ENCODE peak calls at places on chromosomes 1 and 21, in five cellular contexts. One of them, this sample, is unnamed.

GRCh38 chr1:54274448-54274847 is 74.5 kb downstream of the MRPL37 start:
- DNase-seq in K562: no peak
- DNase-seq in A549: no peak
- DNase-seq in GM12878: no peak
- DNase-seq in HepG2: no peak
- DNase-seq in this sample: no peak

GRCh38 chr1:30249446-30250337 is 473.7 kb downstream of the MATN1 start:
- DNase-seq in K562: no peak
- DNase-seq in A549: no peak
- DNase-seq in GM12878: no peak
- DNase-seq in HepG2: no peak
- DNase-seq in this sample: no peak

GRCh38 chr1:233064988-233065387 is 114.6 kb downstream of the NTPCR start:
- DNase-seq in K562: no peak
- DNase-seq in A549: no peak
- DNase-seq in GM12878: no peak
- DNase-seq in HepG2: no peak
- DNase-seq in this sample: no peak

GRCh38 chr1:78958711-78959110 is 47.8 kb downstream of the ADGRL4 start:
- DNase-seq in K562: no peak
- DNase-seq in A549: no peak
- DNase-seq in GM12878: no peak
- DNase-seq in HepG2: no peak
- DNase-seq in this sample: no peak

GRCh38 chr1:222034790-222035189 is 292.9 kb upstream of the DUSP10 start:
- DNase-seq in K562: no peak
- DNase-seq in A549: no peak
- DNase-seq in GM12878: no peak
- DNase-seq in HepG2: no peak
- DNase-seq in this sample: no peak

GRCh38 chr1:187067160-187067559 is 238.4 kb downstream of the PLA2G4A start:
- DNase-seq in K562: no peak
- DNase-seq in A549: no peak
- DNase-seq in GM12878: no peak
- DNase-seq in HepG2: no peak
- DNase-seq in this sample: no peak

GRCh38 chr1:238672262-238672661 is 714.1 kb upstream of the CHRM3 start:
- DNase-seq in K562: no peak
- DNase-seq in A549: no peak
- DNase-seq in GM12878: no peak
- DNase-seq in HepG2: no peak
- DNase-seq in this sample: no peak

GRCh38 chr1:47745725-47746609 is 251.2 kb downstream of the TRABD2B start:
- DNase-seq in K562: no peak
- DNase-seq in A549: no peak
- DNase-seq in GM12878: no peak
- DNase-seq in HepG2: no peak
- DNase-seq in this sample: no peak

GRCh38 chr1:112708002-112708448 is 1.1 kb upstream of the RHOC start:
- DNase-seq in K562: no peak
- DNase-seq in A549: no peak
- DNase-seq in GM12878: no peak
- DNase-seq in HepG2: no peak
- DNase-seq in this sample: no peak

GRCh38 chr1:44608141-44608540 is 66.1 kb downstream of the TMEM53 start:
- DNase-seq in K562: no peak
- DNase-seq in A549: peak
- DNase-seq in GM12878: no peak
- DNase-seq in HepG2: peak
- DNase-seq in this sample: peak

GRCh38 chr21:45383615-45384201 is 21.3 kb upstream of the COL18A1 start:
- DNase-seq in K562: no peak
- DNase-seq in A549: no peak
- DNase-seq in GM12878: no peak
- DNase-seq in HepG2: no peak
- DNase-seq in this sample: peak

GRCh38 chr21:26127918-26128317 is 42.7 kb downstream of the APP start:
- DNase-seq in K562: no peak
- DNase-seq in A549: no peak
- DNase-seq in GM12878: no peak
- DNase-seq in HepG2: no peak
- DNase-seq in this sample: no peak

GRCh38 chr21:14591882-14592281 is 45.8 kb upstream of the SAMSN1 start:
- DNase-seq in K562: no peak
- DNase-seq in A549: no peak
- DNase-seq in GM12878: no peak
- DNase-seq in HepG2: no peak
- DNase-seq in this sample: no peak

GRCh38 chr1:53896673-53897229 is 2.8 kb downstream of the DIO1 start:
- DNase-seq in K562: no peak
- DNase-seq in A549: no peak
- DNase-seq in GM12878: no peak
- DNase-seq in HepG2: peak
- DNase-seq in this sample: no peak

GRCh38 chr1:2840036-2840809 is 38.7 kb upstream of the TTC34 start:
- DNase-seq in K562: peak
- DNase-seq in A549: no peak
- DNase-seq in GM12878: no peak
- DNase-seq in HepG2: no peak
- DNase-seq in this sample: peak

GRCh38 chr1:2650967-2651645 is 18.3 kb upstream of the MMEL1 start:
- DNase-seq in K562: no peak
- DNase-seq in A549: no peak
- DNase-seq in GM12878: no peak
- DNase-seq in HepG2: no peak
- DNase-seq in this sample: no peak

GRCh38 chr1:226778657-226779058 is 39.6 kb upstream of the ITPKB start:
- DNase-seq in K562: no peak
- DNase-seq in A549: no peak
- DNase-seq in GM12878: no peak
- DNase-seq in HepG2: no peak
- DNase-seq in this sample: no peak

GRCh38 chr1:176102243-176102642 is 104.8 kb downstream of the COP1 start:
- DNase-seq in K562: no peak
- DNase-seq in A549: no peak
- DNase-seq in GM12878: no peak
- DNase-seq in HepG2: no peak
- DNase-seq in this sample: no peak

GRCh38 chr1:235974616-235975015 is 90.3 kb downstream of the NID1 start:
- DNase-seq in K562: no peak
- DNase-seq in A549: no peak
- DNase-seq in GM12878: no peak
- DNase-seq in HepG2: no peak
- DNase-seq in this sample: no peak

GRCh38 chr21:34280987-34281386 is 82.8 kb upstream of the KCNE2 start:
- DNase-seq in K562: no peak
- DNase-seq in A549: no peak
- DNase-seq in GM12878: no peak
- DNase-seq in HepG2: no peak
- DNase-seq in this sample: no peak

GRCh38 chr21:37165606-37166005 is 92.6 kb downstream of the TTC3 start:
- DNase-seq in K562: no peak
- DNase-seq in A549: no peak
- DNase-seq in GM12878: no peak
- DNase-seq in HepG2: no peak
- DNase-seq in this sample: no peak

GRCh38 chr21:37168666-37169065 is 95.6 kb downstream of the TTC3 start:
- DNase-seq in K562: no peak
- DNase-seq in A549: no peak
- DNase-seq in GM12878: no peak
- DNase-seq in HepG2: no peak
- DNase-seq in this sample: no peak

GRCh38 chr21:37164742-37165141 is 91.7 kb downstream of the TTC3 start:
- DNase-seq in K562: no peak
- DNase-seq in A549: no peak
- DNase-seq in GM12878: no peak
- DNase-seq in HepG2: no peak
- DNase-seq in this sample: no peak

GRCh38 chr21:37172646-37173045 is 94.5 kb downstream of the VPS26C start:
- DNase-seq in K562: no peak
- DNase-seq in A549: no peak
- DNase-seq in GM12878: no peak
- DNase-seq in HepG2: no peak
- DNase-seq in this sample: no peak

DNA sequence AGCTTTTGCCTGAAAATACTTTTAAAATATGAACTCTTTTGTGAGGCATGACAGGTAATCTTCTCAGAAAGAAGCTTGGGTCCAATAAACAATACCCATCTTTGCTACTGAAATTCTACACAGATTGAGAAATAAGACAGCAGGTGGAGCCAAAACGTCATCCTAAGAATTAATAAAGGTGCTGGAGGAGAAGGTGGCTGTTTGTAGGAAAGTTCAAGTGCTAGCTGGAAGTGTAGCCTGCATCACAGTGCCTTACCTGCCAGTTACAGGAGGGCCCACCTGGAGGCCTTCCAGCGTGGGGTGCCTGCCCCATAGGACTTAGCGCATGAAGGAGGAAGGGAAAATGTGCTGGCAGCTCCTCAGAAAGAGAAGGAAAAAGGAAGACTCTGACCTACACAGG is 93.7 kb downstream of the TTC3 start:
- DNase-seq in K562: no peak
- DNase-seq in A549: peak
- DNase-seq in GM12878: no peak
- DNase-seq in HepG2: no peak
- DNase-seq in this sample: peak
- TF ChIP-seq CTCF in K562: peak
- TF ChIP-seq CTCF in A549: peak
- TF ChIP-seq CTCF in GM12878: peak
- TF ChIP-seq CTCF in HepG2: peak
- TF ChIP-seq CTCF in this sample: peak

DNA sequence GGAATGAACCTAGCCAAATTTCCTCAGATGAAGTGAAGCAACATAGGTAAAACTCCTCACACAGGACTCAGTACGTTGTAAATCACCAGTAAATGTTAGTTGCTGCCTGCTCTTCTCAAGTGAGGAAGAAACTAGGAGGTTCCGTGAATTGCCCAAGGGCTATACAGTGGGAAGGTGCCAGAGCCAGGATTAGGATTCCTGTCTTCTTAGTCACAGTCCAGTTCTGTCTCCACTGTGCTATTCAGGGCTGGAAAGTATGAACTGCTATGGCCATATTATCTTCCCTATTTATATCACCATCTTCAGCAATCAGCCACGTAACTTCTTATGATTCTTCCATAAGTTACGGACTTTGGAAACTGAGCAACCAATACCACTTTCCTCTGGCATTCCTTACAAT is 271.7 kb upstream of the SGIP1 start:
- DNase-seq in K562: no peak
- DNase-seq in A549: peak
- DNase-seq in GM12878: no peak
- DNase-seq in HepG2: no peak
- DNase-seq in this sample: no peak
- TF ChIP-seq JUNB in K562: no peak
- TF ChIP-seq JUNB in A549: peak
- TF ChIP-seq JUNB in GM12878: no peak
- TF ChIP-seq JUNB in HepG2: no peak
- TF ChIP-seq JUNB in this sample: no peak

GRCh38 chr1:39692152-39693064 is 1.2 kb upstream of the HPCAL4 start:
- DNase-seq in K562: no peak
- DNase-seq in A549: no peak
- DNase-seq in GM12878: no peak
- DNase-seq in HepG2: no peak
- DNase-seq in this sample: peak
- H3K4me3 ChIP-seq in K562: no peak
- H3K4me3 ChIP-seq in A549: peak
- H3K4me3 ChIP-seq in GM12878: no peak
- H3K4me3 ChIP-seq in HepG2: no peak
- H3K4me3 ChIP-seq in this sample: peak

GRCh38 chr1:163054056-163054706 is 15.0 kb upstream of the RGS4 start:
- DNase-seq in K562: no peak
- DNase-seq in A549: no peak
- DNase-seq in GM12878: no peak
- DNase-seq in HepG2: no peak
- DNase-seq in this sample: no peak
- TF ChIP-seq CTCF in K562: no peak
- TF ChIP-seq CTCF in A549: no peak
- TF ChIP-seq CTCF in GM12878: no peak
- TF ChIP-seq CTCF in HepG2: no peak
- TF ChIP-seq CTCF in this sample: no peak

GRCh38 chr1:109818351-109819325 is 54.9 kb upstream of the EPS8L3 start:
- DNase-seq in K562: peak
- DNase-seq in A549: no peak
- DNase-seq in GM12878: no peak
- DNase-seq in HepG2: peak
- DNase-seq in this sample: no peak
- TF ChIP-seq JUNB in K562: no peak
- TF ChIP-seq JUNB in A549: no peak
- TF ChIP-seq JUNB in GM12878: no peak
- TF ChIP-seq JUNB in HepG2: no peak
- TF ChIP-seq JUNB in this sample: no peak

GRCh38 chr1:228249508-228250305 is 41.9 kb downstream of the OBSCN start:
- DNase-seq in K562: no peak
- DNase-seq in A549: no peak
- DNase-seq in GM12878: no peak
- DNase-seq in HepG2: no peak
- DNase-seq in this sample: no peak

GRCh38 chr1:228245111-228245510 is 37.3 kb downstream of the OBSCN start:
- DNase-seq in K562: no peak
- DNase-seq in A549: no peak
- DNase-seq in GM12878: no peak
- DNase-seq in HepG2: no peak
- DNase-seq in this sample: no peak

GRCh38 chr1:228243093-228243492 is 35.2 kb downstream of the OBSCN start:
- DNase-seq in K562: no peak
- DNase-seq in A549: no peak
- DNase-seq in GM12878: no peak
- DNase-seq in HepG2: no peak
- DNase-seq in this sample: no peak

GRCh38 chr1:228242313-228242864 is 34.5 kb downstream of the OBSCN start:
- DNase-seq in K562: no peak
- DNase-seq in A549: no peak
- DNase-seq in GM12878: no peak
- DNase-seq in HepG2: no peak
- DNase-seq in this sample: no peak

GRCh38 chr1:228246216-228246900 is 38.5 kb downstream of the OBSCN start:
- DNase-seq in K562: no peak
- DNase-seq in A549: no peak
- DNase-seq in GM12878: no peak
- DNase-seq in HepG2: no peak
- DNase-seq in this sample: no peak
- H3K4me3 ChIP-seq in K562: no peak
- H3K4me3 ChIP-seq in A549: no peak
- H3K4me3 ChIP-seq in GM12878: no peak
- H3K4me3 ChIP-seq in HepG2: no peak
- H3K4me3 ChIP-seq in this sample: no peak

This sample was measured in GM23338.